ENCODE peak calls at places on chromosomes 16 and 17, in four cellular contexts. One of them, this sample, is unnamed.

GRCh38 chr17:29583324-29584248 is 5.9 kb downstream of the GIT1 start:
- DNase-seq in HepG2: no peak
- DNase-seq in K562: no peak
- DNase-seq in A549: no peak
- DNase-seq in this sample: no peak

GRCh38 chr17:13931111-13931526 is 138.2 kb upstream of the COX10 start:
- DNase-seq in A549: no peak
- DNase-seq in HepG2: no peak
- DNase-seq in K562: no peak
- DNase-seq in this sample: peak

GRCh38 chr16:29894352-29894751 is 5.0 kb downstream of the SEZ6L2 start:
- DNase-seq in HepG2: no peak
- DNase-seq in K562: no peak
- DNase-seq in A549: no peak
- DNase-seq in this sample: no peak

GRCh38 chr17:31314788-31315105 is 893 bp upstream of the EVI2B start:
- DNase-seq in HepG2: no peak
- DNase-seq in K562: no peak
- DNase-seq in A549: no peak
- DNase-seq in this sample: no peak

GRCh38 chr16:13961099-13961811 is 41.3 kb downstream of the ERCC4 start:
- DNase-seq in HepG2: peak
- DNase-seq in K562: no peak
- DNase-seq in A549: no peak
- DNase-seq in this sample: peak

GRCh38 chr16:54538241-54538640 is 251.7 kb upstream of the IRX3 start:
- DNase-seq in K562: no peak
- DNase-seq in HepG2: no peak
- DNase-seq in A549: no peak
- DNase-seq in this sample: no peak

GRCh38 chr17:71472809-71473789 is 647.7 kb upstream of the SOX9 start:
- DNase-seq in K562: peak
- DNase-seq in A549: peak
- DNase-seq in HepG2: peak
- DNase-seq in this sample: peak

GRCh38 chr17:17548044-17548443 is 43.5 kb downstream of the PEMT start:
- DNase-seq in K562: no peak
- DNase-seq in A549: no peak
- DNase-seq in HepG2: no peak
- DNase-seq in this sample: no peak

GRCh38 chr17:58265902-58266875 is 14.5 kb downstream of the MPO start:
- DNase-seq in HepG2: no peak
- DNase-seq in K562: no peak
- DNase-seq in A549: no peak
- DNase-seq in this sample: no peak

GRCh38 chr16:11105038-11105903 is 150.7 kb downstream of the SOCS1 start:
- DNase-seq in HepG2: peak
- DNase-seq in K562: peak
- DNase-seq in A549: no peak
- DNase-seq in this sample: peak

GRCh38 chr16:63568184-63568583 is 1531.9 kb upstream of the CDH8 start:
- DNase-seq in A549: no peak
- DNase-seq in HepG2: no peak
- DNase-seq in K562: no peak
- DNase-seq in this sample: no peak

GRCh38 chr16:50839920-50840729 is 98.2 kb downstream of the CYLD start:
- DNase-seq in K562: no peak
- DNase-seq in HepG2: no peak
- DNase-seq in A549: no peak
- DNase-seq in this sample: no peak

GRCh38 chr17:21239680-21240374 is 13.4 kb downstream of the NATD1 start:
- DNase-seq in K562: peak
- DNase-seq in HepG2: peak
- DNase-seq in A549: peak
- DNase-seq in this sample: peak

GRCh38 chr17:44110823-44111633 is 12.4 kb downstream of the HDAC5 start:
- DNase-seq in A549: peak
- DNase-seq in HepG2: peak
- DNase-seq in K562: peak
- DNase-seq in this sample: peak

GRCh38 chr17:44106801-44107200 is 16.6 kb downstream of the HDAC5 start:
- DNase-seq in HepG2: no peak
- DNase-seq in K562: no peak
- DNase-seq in A549: no peak
- DNase-seq in this sample: no peak

GRCh38 chr17:44110011-44110686 is 13.3 kb downstream of the HDAC5 start:
- DNase-seq in A549: no peak
- DNase-seq in K562: no peak
- DNase-seq in HepG2: no peak
- DNase-seq in this sample: no peak

GRCh38 chr17:44109312-44109630 is 14.2 kb downstream of the HDAC5 start:
- DNase-seq in A549: no peak
- DNase-seq in HepG2: no peak
- DNase-seq in K562: no peak
- DNase-seq in this sample: no peak

DNA sequence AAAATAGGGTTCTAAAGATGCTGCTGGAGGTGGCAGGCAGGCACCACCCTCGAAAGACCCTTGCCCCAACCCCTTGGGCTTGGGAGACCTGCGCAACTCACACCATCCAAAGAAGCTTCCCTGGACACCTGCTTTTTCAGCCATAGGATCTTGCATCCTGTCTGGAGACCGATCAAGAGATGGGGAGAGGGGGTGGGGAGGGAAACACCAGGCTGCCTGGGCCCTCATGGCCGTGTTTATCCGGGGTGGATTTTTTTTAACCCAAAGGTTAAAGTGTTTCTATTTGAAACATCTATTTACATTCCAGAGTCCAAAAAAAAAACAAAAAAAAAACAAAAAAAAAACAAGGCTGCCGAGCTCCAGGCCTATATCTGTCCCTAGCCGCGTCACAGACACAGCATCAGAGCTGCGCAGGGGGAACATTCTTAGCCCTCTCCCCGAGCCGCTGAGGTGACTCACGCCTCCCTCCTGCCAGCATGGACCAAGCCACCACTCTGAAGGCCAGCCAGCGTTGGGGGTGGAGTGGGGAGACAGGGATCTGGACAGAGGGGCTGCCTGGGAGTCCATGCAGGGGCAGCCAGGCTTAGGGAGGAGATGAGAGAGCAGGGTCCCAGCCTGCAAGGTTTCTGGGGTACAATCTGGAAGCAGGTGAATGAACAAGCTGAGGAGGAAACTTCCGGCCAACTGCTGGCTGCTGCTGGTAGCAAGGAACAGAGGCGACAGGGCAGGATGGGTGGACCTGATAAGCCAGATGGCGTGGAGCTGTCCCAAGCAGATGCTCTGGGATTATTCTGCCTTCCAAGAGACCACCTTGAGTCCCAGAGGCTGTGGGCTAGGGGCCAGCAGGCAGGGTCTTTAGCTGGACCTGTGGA is 14.8 kb downstream of the HDAC5 start:
- DNase-seq in HepG2: peak
- DNase-seq in A549: peak
- DNase-seq in K562: peak
- DNase-seq in this sample: peak
- H3K27ac ChIP-seq in HepG2: peak
- H3K27ac ChIP-seq in A549: peak
- H3K27ac ChIP-seq in K562: no peak
- H3K27ac ChIP-seq in this sample: peak

DNA sequence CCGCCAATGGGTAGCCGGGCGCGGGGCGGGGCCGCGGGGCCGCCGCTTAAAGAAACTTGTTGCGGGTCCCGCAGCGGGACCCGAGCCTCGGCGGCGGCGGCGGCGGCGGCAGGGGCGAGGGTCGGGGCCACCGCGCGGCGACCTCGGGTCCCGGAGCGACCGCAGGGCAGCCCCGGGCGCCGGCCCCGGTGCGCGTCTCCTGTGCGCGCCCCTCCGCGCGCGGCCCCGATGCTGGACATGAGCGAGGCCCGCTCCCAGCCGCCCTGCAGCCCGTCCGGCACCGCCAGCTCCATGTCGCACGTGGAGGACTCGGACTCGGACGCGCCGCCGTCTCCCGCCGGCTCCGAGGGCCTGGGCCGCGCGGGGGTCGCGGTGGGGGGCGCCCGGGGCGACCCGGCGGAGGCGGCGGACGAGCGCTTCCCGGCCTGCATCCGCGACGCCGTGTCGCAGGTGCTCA is at the start of gene SOX8:
- DNase-seq in HepG2: no peak
- DNase-seq in K562: peak
- DNase-seq in A549: no peak
- DNase-seq in this sample: no peak
- TF ChIP-seq MAZ in HepG2: no peak
- TF ChIP-seq MAZ in K562: no peak
- TF ChIP-seq MAZ in A549: no peak
- TF ChIP-seq MAZ in this sample: no peak

GRCh38 chr17:82913304-82914043 is 73.7 kb upstream of the ZNF750 start:
- DNase-seq in K562: no peak
- DNase-seq in A549: peak
- DNase-seq in HepG2: peak
- DNase-seq in this sample: no peak

GRCh38 chr17:82915697-82916027 is 75.8 kb upstream of the ZNF750 start:
- DNase-seq in A549: no peak
- DNase-seq in K562: no peak
- DNase-seq in HepG2: no peak
- DNase-seq in this sample: no peak

GRCh38 chr17:82912571-82913089 is 72.8 kb upstream of the ZNF750 start:
- DNase-seq in A549: no peak
- DNase-seq in K562: no peak
- DNase-seq in HepG2: no peak
- DNase-seq in this sample: no peak

GRCh38 chr17:82914375-82914774 is 74.6 kb upstream of the ZNF750 start:
- DNase-seq in K562: no peak
- DNase-seq in A549: peak
- DNase-seq in HepG2: no peak
- DNase-seq in this sample: no peak

GRCh38 chr17:82915010-82915696 is 75.3 kb upstream of the ZNF750 start:
- DNase-seq in A549: no peak
- DNase-seq in K562: peak
- DNase-seq in HepG2: no peak
- DNase-seq in this sample: no peak
- H3K27ac ChIP-seq in A549: no peak
- H3K27ac ChIP-seq in K562: no peak
- H3K27ac ChIP-seq in HepG2: no peak
- H3K27ac ChIP-seq in this sample: no peak

GRCh38 chr17:77085916-77086432 is 54.8 kb upstream of the SEC14L1 start:
- DNase-seq in HepG2: no peak
- DNase-seq in A549: no peak
- DNase-seq in K562: no peak
- DNase-seq in this sample: no peak
- TF ChIP-seq MAZ in HepG2: no peak
- TF ChIP-seq MAZ in A549: no peak
- TF ChIP-seq MAZ in K562: no peak
- TF ChIP-seq MAZ in this sample: no peak

GRCh38 chr17:351875-352420 is 659 bp downstream of the RPH3AL start:
- DNase-seq in HepG2: no peak
- DNase-seq in A549: no peak
- DNase-seq in K562: no peak
- DNase-seq in this sample: no peak
- H3K27ac ChIP-seq in HepG2: peak
- H3K27ac ChIP-seq in A549: peak
- H3K27ac ChIP-seq in K562: no peak
- H3K27ac ChIP-seq in this sample: no peak